ENCODE peak calls at places on chromosomes 12 and 14, in seven cellular contexts. D is H54; G is stimulated activated naive CD4-positive, alpha-beta T cell; J is COR-L47; I is effector CD8-positive, alpha-beta T cell; C is frontal cortex; W is dorsolateral prefrontal cortex. S is an unnamed sample.

GRCh38 chr12:46830731-46831334 is 5.0 kb upstream of the SLC38A4 start:
- DNase-seq in W (no peak), C (no peak), G (no peak), J (no peak), I (no peak), D (no peak), S (no peak)

GRCh38 chr12:96091833-96092232 is 56.4 kb upstream of the LTA4H start:
- DNase-seq in W (no peak), I (no peak), G (no peak), J (no peak), C (no peak), D (no peak), S (no peak)

GRCh38 chr12:103908877-103909276 is 21.3 kb upstream of the HSP90B1 start:
- DNase-seq in D (no peak), I (no peak), W (no peak), J (no peak), C (no peak), G (no peak), S (no peak)

GRCh38 chr14:83441801-83442200 is 1908.1 kb upstream of the SEL1L start:
- DNase-seq in I (no peak), C (no peak), J (no peak), D (no peak), W (no peak), G (no peak), S (no peak)

GRCh38 chr12:55847603-55848329 is 5.0 kb upstream of the MMP19 start:
- DNase-seq in J (no peak), I (no peak), G (no peak), D (peak; percentile 76), C (no peak), W (peak; percentile 62), S (peak; percentile 82)

GRCh38 chr14:100841445-100842403 is 15.8 kb downstream of the MEG3 start:
- DNase-seq in C (no peak), J (peak; percentile 84), G (no peak), D (no peak), W (no peak), I (no peak), S (no peak)

GRCh38 chr14:67268456-67269115 is 27.4 kb downstream of the PALS1 start:
- DNase-seq in C (no peak), W (no peak), I (no peak), J (no peak), G (no peak), D (no peak), S (no peak)

GRCh38 chr14:99755629-99756603 is 37.3 kb upstream of the EML1 start:
- DNase-seq in J (no peak), D (peak; percentile 89), W (peak; percentile 87), C (peak; percentile 71), G (no peak), I (no peak), S (peak; percentile 72)

GRCh38 chr12:19704966-19705365 is 265.7 kb downstream of the AEBP2 start:
- DNase-seq in D (no peak), J (no peak), I (no peak), G (no peak), W (no peak), C (no peak), S (no peak)

GRCh38 chr14:103532216-103533136 is 3.5 kb downstream of the TRMT61A start:
- DNase-seq in I (no peak), C (no peak), D (no peak), G (no peak), W (no peak), J (no peak), S (no peak)

GRCh38 chr14:54257424-54257823 is 139.4 kb upstream of the CDKN3 start:
- DNase-seq in C (no peak), I (no peak), J (no peak), G (no peak), W (no peak), D (no peak), S (no peak)

GRCh38 chr14:68458840-68459469 is 333.9 kb downstream of the ZFP36L1 start:
- DNase-seq in C (no peak), J (peak; percentile 4), W (no peak), D (peak; percentile 30), G (no peak), I (no peak), S (peak; percentile 68)

GRCh38 chr12:124517260-124518050 is 50.0 kb downstream of the NCOR2 start:
- DNase-seq in W (peak; percentile 63), G (no peak), D (no peak), C (peak; percentile 71), J (peak; percentile 95), I (no peak), S (peak; percentile 71)

GRCh38 chr12:62247242-62247641 is 13.0 kb upstream of the USP15 start:
- DNase-seq in C (no peak), I (no peak), G (no peak), W (no peak), D (no peak), J (no peak), S (no peak)

GRCh38 chr14:96979611-96980074 is 182.5 kb downstream of the VRK1 start:
- DNase-seq in C (no peak), W (no peak), I (no peak), D (no peak), G (no peak), J (no peak), S (no peak)

GRCh38 chr14:91961297-91962220 is 14.1 kb upstream of the FBLN5 start:
- DNase-seq in W (no peak), I (no peak), J (no peak), D (no peak), G (no peak), C (no peak), S (no peak)

GRCh38 chr12:126040307-126040706 is 975.1 kb downstream of the AACS start:
- DNase-seq in C (no peak), J (no peak), I (no peak), W (no peak), G (no peak), D (no peak), S (no peak)

GRCh38 chr12:78617683-78618082 is 246.9 kb upstream of the SYT1 start:
- DNase-seq in J (no peak), I (no peak), W (no peak), C (no peak), G (no peak), D (no peak), S (no peak)

GRCh38 chr12:103181366-103182152 is 224.1 kb downstream of the ASCL1 start:
- DNase-seq in W (no peak), I (no peak), G (no peak), J (no peak), D (no peak), C (no peak), S (no peak)

GRCh38 chr14:34616360-34616759 is 13.6 kb downstream of the SNX6 start:
- DNase-seq in I (no peak), W (no peak), J (no peak), C (no peak), G (no peak), D (no peak), S (no peak)

GRCh38 chr12:88471641-88472040 is 108.6 kb downstream of the KITLG start:
- DNase-seq in G (no peak), J (no peak), D (peak; percentile 27), W (no peak), C (no peak), I (no peak), S (no peak)

GRCh38 chr12:125403145-125403789 is 338.0 kb downstream of the AACS start:
- DNase-seq in G (no peak), W (no peak), D (no peak), J (peak; percentile 13), C (no peak), I (no peak), S (no peak)

GRCh38 chr14:99593971-99594841 is 9.8 kb downstream of the CCDC85C start:
- DNase-seq in C (no peak), G (no peak), W (no peak), I (no peak), D (no peak), J (no peak), S (no peak)

GRCh38 chr14:87000071-87000470 is 992.9 kb downstream of the GALC start:
- DNase-seq in C (no peak), I (no peak), G (no peak), J (no peak), D (no peak), W (no peak), S (no peak)

GRCh38 chr14:59918824-59919581 is 941 bp upstream of the LRRC9 start:
- DNase-seq in W (peak; percentile 39), I (no peak), C (peak; percentile 47), G (no peak), D (peak; percentile 3), J (peak; percentile 18), S (no peak)

GRCh38 chr12:57046947-57047890 is 2.7 kb downstream of the MYO1A start:
- DNase-seq in D (no peak), W (no peak), C (no peak), I (no peak), J (no peak), G (no peak), S (no peak)

GRCh38 chr14:29663281-29663801 is 264.3 kb downstream of the PRKD1 start:
- DNase-seq in W (no peak), C (no peak), I (no peak), D (no peak), J (no peak), G (no peak), S (no peak)

GRCh38 chr12:19771858-19772257 is 332.6 kb downstream of the AEBP2 start:
- DNase-seq in C (no peak), J (no peak), G (no peak), D (no peak), W (no peak), I (no peak), S (no peak)